ENCODE peak calls at places on chromosomes 1 and 21, in nine cellular contexts. T is HFFc6, H is cardiac fibroblast, I is foreskin fibroblast, J is dorsolateral prefrontal cortex, O is astrocyte of the spinal cord, E is GM23338, G is mucosa of descending colon, S is heart left ventricle. C is an unnamed sample.
A peak's percentile ranks its signal among the peaks of the same experiment; 100 is the strongest.

GRCh38 chr1:161198206-161198876 is 513 bp downstream of the ADAMTS4 start:
- DNase-seq in T (peak; percentile 32), H (no peak), I (peak; percentile 70), J (peak; percentile 67), O (peak; percentile 39), E (peak; percentile 87), G (no peak), S (peak; percentile 53), C (no peak)

GRCh38 chr1:114094675-114095074 is 59.0 kb downstream of the SYT6 start:
- DNase-seq in T (no peak), H (no peak), I (no peak), J (no peak), O (no peak), E (no peak), G (no peak), S (no peak), C (no peak)

GRCh38 chr1:64150729-64151128 is 52.7 kb upstream of the UBE2U start:
- DNase-seq in T (no peak), H (no peak), I (no peak), J (no peak), O (no peak), E (no peak), G (no peak), S (no peak), C (no peak)

GRCh38 chr21:46181436-46181835 is 2.8 kb downstream of the SPATC1L start:
- DNase-seq in T (no peak), H (no peak), I (no peak), J (peak; percentile 35), O (no peak), E (no peak), G (no peak), S (no peak), C (no peak)

GRCh38 chr1:156048663-156049258 is 4.8 kb downstream of the UBQLN4 start:
- DNase-seq in T (no peak), H (no peak), I (no peak), J (no peak), O (no peak), E (no peak), G (no peak), S (no peak), C (no peak)

GRCh38 chr1:28579374-28579773 is 12.7 kb upstream of the RAB42 start:
- DNase-seq in T (no peak), H (no peak), I (no peak), J (no peak), O (no peak), E (no peak), G (no peak), S (no peak), C (no peak)

GRCh38 chr1:207470927-207471326 is 16.8 kb downstream of the CR2 start:
- DNase-seq in T (no peak), H (no peak), I (no peak), J (no peak), O (no peak), E (no peak), G (no peak), S (no peak), C (no peak)

GRCh38 chr1:183571678-183572268 is 18.5 kb downstream of the NCF2 start:
- DNase-seq in T (peak; percentile 46), H (peak; percentile 26), I (peak; percentile 64), J (no peak), O (no peak), E (no peak), G (no peak), S (no peak), C (no peak)

GRCh38 chr1:181730606-181731005 is 247.3 kb downstream of the CACNA1E start:
- DNase-seq in T (no peak), H (no peak), I (no peak), J (no peak), O (no peak), E (no peak), G (no peak), S (no peak), C (no peak)

GRCh38 chr1:33925586-33925985 is 61.7 kb downstream of the HMGB4 start:
- DNase-seq in T (no peak), H (no peak), I (no peak), J (no peak), O (no peak), E (no peak), G (no peak), S (no peak), C (no peak)

GRCh38 chr1:190124068-190124467 is 353.6 kb downstream of the BRINP3 start:
- DNase-seq in T (no peak), H (no peak), I (no peak), J (no peak), O (no peak), E (peak; percentile 15), G (no peak), S (no peak), C (no peak)
- TF ChIP-seq CTCF in T (no peak), H (no peak), I (no peak), J (no peak), O (no peak), E (peak; percentile 25), G (no peak), S (no peak), C (no peak)

DNA sequence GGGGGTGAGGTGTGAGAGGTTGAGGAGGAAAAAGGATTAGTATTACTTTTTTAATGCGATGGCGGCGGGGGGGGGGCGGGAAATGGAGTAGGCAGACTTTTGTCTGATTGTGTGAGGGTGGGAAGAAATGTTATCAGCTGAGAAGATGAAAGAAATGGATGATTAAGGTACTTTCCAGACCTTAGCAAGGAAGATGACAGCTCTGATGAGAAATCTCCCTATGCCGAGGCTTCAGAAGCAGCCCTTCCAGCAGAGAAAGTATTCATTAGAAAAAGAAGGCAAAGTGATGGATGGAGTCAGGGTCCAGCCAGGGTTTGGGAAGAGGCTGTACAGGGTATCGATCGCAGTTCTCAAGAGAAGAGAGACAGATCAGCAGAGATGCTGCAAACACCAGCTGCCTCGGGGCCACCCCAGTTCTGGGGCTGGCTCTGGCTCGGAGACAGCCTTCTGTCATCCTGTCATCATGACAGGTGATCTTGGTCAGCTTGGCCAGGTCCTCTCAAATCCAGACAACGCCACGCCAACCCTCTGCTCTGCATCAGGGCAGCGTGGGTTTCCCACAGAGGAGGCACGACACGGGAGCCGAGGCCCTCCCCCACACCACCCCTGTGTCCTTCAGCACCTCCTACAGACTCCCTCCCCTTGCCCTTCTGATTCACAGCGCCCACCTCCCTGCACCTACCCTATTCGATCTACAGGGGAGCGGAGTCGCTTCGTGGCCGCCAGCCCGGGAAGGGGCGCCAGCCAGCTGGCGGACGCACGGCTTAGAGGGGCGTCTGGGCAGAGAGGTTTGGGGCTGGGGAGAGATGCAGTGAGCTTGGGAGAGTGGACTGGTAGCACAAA is 688 bp upstream of the ATXN7L2 start:
- DNase-seq in T (no peak), H (no peak), I (no peak), J (peak; percentile 61), O (no peak), E (peak; percentile 77), G (peak; percentile 76), S (peak; percentile 44), C (peak; percentile 38)
- TF ChIP-seq CTCF in T (peak; percentile 21), H (no peak), I (no peak), J (no peak), O (no peak), E (peak; percentile 44), G (no peak), S (no peak), C (peak; percentile 4)

GRCh38 chr1:223328566-223328965 is 35.4 kb downstream of the SUSD4 start:
- DNase-seq in T (no peak), H (no peak), I (no peak), J (no peak), O (no peak), E (no peak), G (no peak), S (no peak), C (no peak)
- TF ChIP-seq CTCF in T (no peak), H (no peak), I (no peak), J (no peak), O (no peak), E (no peak), G (no peak), S (no peak), C (no peak)

GRCh38 chr1:56409112-56409691 is 170.2 kb downstream of the PLPP3 start:
- DNase-seq in T (no peak), H (no peak), I (no peak), J (no peak), O (no peak), E (peak; percentile 77), G (no peak), S (no peak), C (peak; percentile 27)
- TF ChIP-seq CTCF in T (peak; percentile 23), H (peak; percentile 16), I (no peak), J (no peak), O (peak; percentile 9), E (peak; percentile 75), G (peak; percentile 40), S (peak; percentile 19), C (peak; percentile 24)

DNA sequence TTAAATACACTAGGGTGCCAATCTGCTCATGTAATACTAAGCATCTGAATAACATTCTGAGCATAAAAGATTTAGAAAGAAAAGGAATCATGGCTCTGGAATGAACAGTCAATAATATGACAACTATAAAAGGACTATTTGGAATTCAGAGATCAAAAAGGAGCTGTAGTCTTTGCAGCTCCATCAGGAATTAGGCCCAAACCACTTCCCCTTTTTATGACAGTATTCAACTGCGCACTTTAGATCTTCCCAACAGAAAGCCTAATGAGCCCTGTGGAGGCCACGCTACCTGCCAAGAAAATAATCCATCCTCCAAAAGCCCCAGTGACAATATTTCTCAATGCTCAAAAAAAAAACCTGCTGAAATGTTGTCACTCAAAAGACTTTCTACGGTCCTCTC is 163.2 kb downstream of the SNX7 start:
- DNase-seq in T (no peak), H (no peak), I (no peak), J (no peak), O (no peak), E (no peak), G (no peak), S (no peak), C (no peak)
- TF ChIP-seq CTCF in T (no peak), H (no peak), I (no peak), J (no peak), O (no peak), E (no peak), G (no peak), S (no peak), C (no peak)

GRCh38 chr1:116817582-116818064 is 63.4 kb downstream of the CD2 start:
- DNase-seq in T (peak; percentile 25), H (peak; percentile 41), I (peak; percentile 54), J (no peak), O (no peak), E (peak; percentile 88), G (no peak), S (no peak), C (peak; percentile 65)
- TF ChIP-seq CTCF in T (peak; percentile 84), H (peak; percentile 54), I (peak; percentile 76), J (peak; percentile 26), O (peak; percentile 45), E (peak; percentile 71), G (no peak), S (no peak), C (peak; percentile 60)

GRCh38 chr1:18530567-18531502 is 50.1 kb downstream of the KLHDC7A start:
- DNase-seq in T (no peak), H (no peak), I (no peak), J (no peak), O (no peak), E (peak; percentile 60), G (no peak), S (no peak), C (no peak)
- TF ChIP-seq CTCF in T (no peak), H (no peak), I (no peak), J (no peak), O (no peak), E (peak; percentile 65), G (no peak), S (no peak), C (peak; percentile 8)